ENCODE peak calls at places on chromosomes 6 and 20, in nine cellular contexts. I, Q, D, P, Y, R, K, J and G are unnamed samples.

GRCh38 chr6:118903134-118903533 is 9.2 kb downstream of the ASF1A start:
- DNase-seq in I (no peak), Q (no peak), D (no peak), P (no peak), Y (no peak), R (no peak), K (no peak), J (no peak), G (no peak)

GRCh38 chr6:158816329-158816728 is 2.8 kb downstream of the EZR start:
- DNase-seq in I (no peak), Q (no peak), D (no peak), P (no peak), Y (peak; percentile 63), R (no peak), K (no peak), J (no peak), G (no peak)

GRCh38 chr20:10837901-10838300 is 164.1 kb upstream of the JAG1 start:
- DNase-seq in I (no peak), Q (no peak), D (no peak), P (no peak), Y (no peak), R (no peak), K (no peak), J (no peak), G (no peak)

GRCh38 chr6:70547313-70547712 is 19.4 kb upstream of the SDHAF4 start:
- DNase-seq in I (no peak), Q (no peak), D (no peak), P (no peak), Y (no peak), R (no peak), K (no peak), J (no peak), G (peak; percentile 3)

GRCh38 chr6:79737172-79737571 is 106.0 kb downstream of the SH3BGRL2 start:
- DNase-seq in I (no peak), Q (no peak), D (no peak), P (no peak), Y (no peak), R (no peak), K (peak; percentile 51), J (no peak), G (no peak)

GRCh38 chr6:135451617-135452190 is 45.8 kb downstream of the AHI1 start:
- DNase-seq in I (no peak), Q (peak; percentile 22), D (no peak), P (no peak), Y (peak; percentile 32), R (no peak), K (no peak), J (no peak), G (peak; percentile 66)

GRCh38 chr6:10146723-10147451 is 268.0 kb downstream of the TFAP2A start:
- DNase-seq in I (no peak), Q (peak; percentile 40), D (no peak), P (no peak), Y (peak; percentile 20), R (peak; percentile 14), K (no peak), J (peak; percentile 25), G (peak; percentile 23)

GRCh38 chr6:40719671-40720374 is 132.7 kb upstream of the LRFN2 start:
- DNase-seq in I (no peak), Q (no peak), D (no peak), P (peak; percentile 57), Y (no peak), R (peak; percentile 19), K (no peak), J (no peak), G (peak; percentile 45)

GRCh38 chr20:46545077-46545826 is 5.2 kb downstream of the OCSTAMP start:
- DNase-seq in I (no peak), Q (no peak), D (no peak), P (no peak), Y (no peak), R (peak; percentile 32), K (no peak), J (no peak), G (no peak)

GRCh38 chr20:5090191-5090590 is 29.6 kb downstream of the PCNA start:
- DNase-seq in I (no peak), Q (no peak), D (no peak), P (no peak), Y (no peak), R (no peak), K (no peak), J (no peak), G (no peak)

GRCh38 chr20:47355489-47356219 is 845 bp downstream of the ZMYND8 start:
- DNase-seq in I (no peak), Q (no peak), D (no peak), P (no peak), Y (no peak), R (no peak), K (no peak), J (no peak), G (peak; percentile 77)

GRCh38 chr6:93393554-93394074 is 25.7 kb downstream of the EPHA7 start:
- DNase-seq in I (no peak), Q (no peak), D (no peak), P (no peak), Y (no peak), R (no peak), K (no peak), J (no peak), G (no peak)

GRCh38 chr6:127301199-127301700 is 34.6 kb downstream of the RNF146 start:
- DNase-seq in I (no peak), Q (no peak), D (no peak), P (no peak), Y (no peak), R (no peak), K (no peak), J (no peak), G (no peak)

GRCh38 chr6:23526519-23526918 is 599.5 kb upstream of the NRSN1 start:
- DNase-seq in I (no peak), Q (no peak), D (no peak), P (no peak), Y (no peak), R (no peak), K (no peak), J (no peak), G (no peak)

GRCh38 chr6:14453712-14454466 is 336.3 kb downstream of the CD83 start:
- DNase-seq in I (no peak), Q (no peak), D (no peak), P (no peak), Y (no peak), R (no peak), K (no peak), J (no peak), G (no peak)

GRCh38 chr20:48076772-48077171 is 291.5 kb upstream of the SULF2 start:
- DNase-seq in I (no peak), Q (no peak), D (no peak), P (no peak), Y (no peak), R (no peak), K (no peak), J (no peak), G (no peak)

GRCh38 chr6:29602564-29603361 is 17.8 kb downstream of the OR2H2 start:
- DNase-seq in I (no peak), Q (peak; percentile 6), D (no peak), P (peak; percentile 63), Y (peak; percentile 27), R (peak; percentile 39), K (no peak), J (no peak), G (peak; percentile 33)

GRCh38 chr20:51560550-51561307 is 18.2 kb upstream of the NFATC2 start:
- DNase-seq in I (no peak), Q (no peak), D (no peak), P (no peak), Y (no peak), R (no peak), K (no peak), J (no peak), G (no peak)

GRCh38 chr20:13105864-13106457 is 97.2 kb downstream of the SPTLC3 start:
- DNase-seq in I (no peak), Q (peak; percentile 13), D (no peak), P (no peak), Y (peak; percentile 43), R (no peak), K (no peak), J (no peak), G (peak; percentile 32)

GRCh38 chr20:58515240-58516212 is at the start of gene APCDD1L:
- DNase-seq in I (no peak), Q (no peak), D (no peak), P (no peak), Y (no peak), R (no peak), K (no peak), J (no peak), G (no peak)
- TF ChIP-seq POLR2A in I (no peak), Q (no peak), D (no peak), P (no peak), Y (no peak), R (no peak), K (no peak), J (no peak), G (no peak)

GRCh38 chr6:106966229-106966628 is 8.3 kb downstream of the CD24 start:
- DNase-seq in I (no peak), Q (no peak), D (no peak), P (no peak), Y (peak; percentile 13), R (no peak), K (no peak), J (no peak), G (no peak)
- TF ChIP-seq POLR2A in I (no peak), Q (no peak), D (no peak), P (no peak), Y (no peak), R (no peak), K (no peak), J (no peak), G (no peak)

DNA sequence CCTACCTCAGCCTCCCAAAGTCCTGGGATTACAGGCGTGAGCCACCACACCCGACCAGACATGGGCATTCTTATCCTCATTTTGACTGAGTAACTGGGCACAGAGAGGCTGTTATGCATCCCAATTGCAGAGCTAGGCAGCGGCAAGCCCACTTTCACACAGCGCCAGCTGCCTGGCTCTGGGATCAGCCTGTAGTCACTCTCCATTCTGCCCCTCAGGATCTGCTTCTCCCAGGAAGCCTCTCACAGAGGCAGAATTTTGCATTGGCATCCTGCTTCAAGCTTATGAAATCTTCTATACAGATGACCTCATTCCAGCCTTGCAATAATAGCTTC is 37.0 kb upstream of the IER3 start:
- DNase-seq in I (no peak), Q (no peak), D (no peak), P (no peak), Y (no peak), R (no peak), K (no peak), J (no peak), G (no peak)
- TF ChIP-seq POLR2A in I (no peak), Q (no peak), D (no peak), P (no peak), Y (no peak), R (no peak), K (no peak), J (peak; percentile 28), G (no peak)

DNA sequence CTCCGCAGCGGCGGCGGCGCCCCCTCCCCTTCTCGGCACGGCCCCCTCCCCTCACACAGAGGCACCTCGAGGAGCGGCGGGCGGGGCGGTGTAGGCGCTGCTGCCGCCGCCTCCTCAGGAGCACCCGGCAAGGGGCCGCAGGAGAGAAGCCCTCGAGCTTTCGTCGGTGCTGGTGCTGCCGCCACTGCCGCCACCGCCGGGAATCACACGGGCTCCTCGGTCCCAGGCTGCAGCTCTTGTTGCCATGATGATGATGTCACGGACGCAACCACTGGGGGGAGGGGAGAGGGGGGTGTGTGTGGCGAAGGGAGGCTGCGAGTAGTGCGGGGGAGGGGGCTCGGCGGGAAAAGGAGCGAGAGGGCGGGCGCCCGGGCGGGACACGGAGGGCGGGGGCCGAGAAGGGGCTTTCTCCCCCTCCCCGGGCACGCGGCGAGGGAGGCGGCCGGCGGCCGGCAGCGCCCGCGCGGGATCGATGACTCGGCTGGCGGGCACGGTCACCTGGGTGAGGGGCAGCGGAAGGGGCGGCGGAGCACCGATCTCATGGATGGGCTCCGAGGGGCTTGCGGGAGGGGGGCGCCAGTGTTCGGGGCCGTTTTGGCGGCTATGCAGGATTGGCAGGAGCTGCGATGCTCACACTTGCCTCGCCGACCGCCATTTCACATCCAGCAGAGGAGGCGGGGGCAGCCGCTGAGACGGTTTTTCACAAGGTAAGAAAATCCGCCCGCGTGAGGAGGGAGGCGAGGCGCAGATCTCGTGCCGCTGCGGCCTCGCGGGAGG is at the start of gene REV3L:
- DNase-seq in I (peak; percentile 87), Q (peak; percentile 64), D (peak; percentile 85), P (peak; percentile 89), Y (peak; percentile 90), R (peak; percentile 53), K (peak; percentile 85), J (peak; percentile 91), G (peak; percentile 92)
- TF ChIP-seq POLR2A in I (peak; percentile 86), Q (no peak), D (no peak), P (peak; percentile 18), Y (peak; percentile 50), R (peak; percentile 74), K (peak; percentile 48), J (peak; percentile 86), G (no peak)